ENCODE peak calls at places on chromosomes 4 and X, in five cellular contexts. S, Y, I, A and R are unnamed samples. For H3K4me1, the result is how much of the 10 kb centered on the place peaks cover.

GRCh38 chrX:9785944-9786741 is at the start of gene SHROOM2:
- DNase-seq in S (peak), A (peak), I (peak), Y (no peak), R (no peak)

GRCh38 chrX:119266364-119266995 is 30.4 kb downstream of the PGRMC1 start:
- DNase-seq in S (peak), I (peak), A (no peak), Y (peak), R (peak)

GRCh38 chr4:173990126-173990878 is 293.2 kb downstream of the FBXO8 start:
- DNase-seq in I (no peak), Y (no peak), S (peak), A (no peak), R (no peak)

GRCh38 chrX:95057341-95057740 is 1383.3 kb downstream of the FAM133A start:
- DNase-seq in Y (no peak), I (no peak), S (no peak), A (no peak), R (no peak)

GRCh38 chr4:4614925-4615678 is 73.3 kb upstream of the STX18 start:
- DNase-seq in A (no peak), S (no peak), Y (no peak), I (no peak), R (no peak)

GRCh38 chr4:10082459-10083272 is 33.9 kb downstream of the WDR1 start:
- DNase-seq in I (no peak), Y (peak), S (no peak), A (peak), R (no peak)

GRCh38 chr4:81757706-81758105 is 286.0 kb upstream of the RASGEF1B start:
- DNase-seq in S (peak), A (no peak), I (no peak), Y (no peak), R (no peak)

GRCh38 chrX:110114260-110114776 is 111.4 kb downstream of the TMEM164 start:
- DNase-seq in I (no peak), S (no peak), A (no peak), Y (no peak), R (no peak)

GRCh38 chr4:113540859-113541258 is 220.7 kb downstream of the CAMK2D start:
- DNase-seq in Y (no peak), A (no peak), I (no peak), S (no peak), R (no peak)

GRCh38 chr4:74156521-74156920 is 1.4 kb upstream of the MTHFD2L start:
- DNase-seq in S (no peak), A (no peak), I (no peak), Y (no peak), R (no peak)

GRCh38 chrX:50920132-50920531 is 9.6 kb downstream of the BMP15 start:
- DNase-seq in Y (no peak), S (peak), A (no peak), I (no peak), R (no peak)

GRCh38 chr4:18103876-18104275 is 82.3 kb upstream of the LCORL start:
- DNase-seq in A (no peak), I (no peak), S (no peak), Y (no peak), R (no peak)

GRCh38 chrX:8191022-8191421 is 20.0 kb upstream of the VCX2 start:
- DNase-seq in S (no peak), A (no peak), I (no peak), Y (no peak), R (no peak)

GRCh38 chr4:33067221-33067620 is 2347.1 kb downstream of the PCDH7 start:
- DNase-seq in S (no peak), Y (no peak), I (no peak), A (no peak), R (no peak)

GRCh38 chr4:851701-852430 is 25.9 kb upstream of the CPLX1 start:
- DNase-seq in I (no peak), A (no peak), S (no peak), Y (no peak), R (no peak)

GRCh38 chrX:57528670-57529255 is 63.0 kb upstream of the ZXDB start:
- DNase-seq in Y (no peak), I (no peak), A (no peak), S (peak), R (peak)

GRCh38 chrX:117743469-117744251 is 372.9 kb downstream of the KLHL13 start:
- DNase-seq in S (peak), I (peak), A (no peak), Y (peak), R (no peak)

GRCh38 chrX:110310896-110311295 is 7.0 kb downstream of the AMMECR1 start:
- DNase-seq in S (no peak), A (no peak), I (no peak), Y (peak), R (no peak)

GRCh38 chr4:75457365-75457764 is 56.8 kb downstream of the RCHY1 start:
- DNase-seq in Y (no peak), A (no peak), I (no peak), S (no peak), R (no peak)

GRCh38 chrX:136656596-136656995 is 8.6 kb downstream of the CD40LG start:
- DNase-seq in S (no peak), A (no peak), Y (no peak), I (no peak), R (no peak)

GRCh38 chr4:172411180-172411579 is 598.0 kb downstream of the GALNTL6 start:
- DNase-seq in Y (no peak), A (no peak), S (no peak), I (peak), R (no peak)

GRCh38 chr4:111985386-111985890 is 159.8 kb upstream of the FAM241A start:
- DNase-seq in S (no peak), A (no peak), I (no peak), Y (no peak), R (no peak)

GRCh38 chr4:63222466-63222865 is 1186.8 kb downstream of the TECRL start:
- DNase-seq in Y (no peak), I (no peak), A (no peak), S (no peak), R (no peak)

GRCh38 chr4:37648084-37648817 is 37.9 kb downstream of the RELL1 start:
- DNase-seq in A (peak), S (no peak), I (no peak), Y (peak), R (no peak)

GRCh38 chrX:2414384-2414783 is 86.4 kb downstream of the DHRSX start:
- DNase-seq in S (no peak), I (no peak), Y (no peak), A (no peak), R (no peak)

GRCh38 chr4:165634766-165635165 is 238.3 kb upstream of the TLL1 start:
- DNase-seq in S (no peak), I (no peak), Y (no peak), A (no peak), R (no peak)

DNA sequence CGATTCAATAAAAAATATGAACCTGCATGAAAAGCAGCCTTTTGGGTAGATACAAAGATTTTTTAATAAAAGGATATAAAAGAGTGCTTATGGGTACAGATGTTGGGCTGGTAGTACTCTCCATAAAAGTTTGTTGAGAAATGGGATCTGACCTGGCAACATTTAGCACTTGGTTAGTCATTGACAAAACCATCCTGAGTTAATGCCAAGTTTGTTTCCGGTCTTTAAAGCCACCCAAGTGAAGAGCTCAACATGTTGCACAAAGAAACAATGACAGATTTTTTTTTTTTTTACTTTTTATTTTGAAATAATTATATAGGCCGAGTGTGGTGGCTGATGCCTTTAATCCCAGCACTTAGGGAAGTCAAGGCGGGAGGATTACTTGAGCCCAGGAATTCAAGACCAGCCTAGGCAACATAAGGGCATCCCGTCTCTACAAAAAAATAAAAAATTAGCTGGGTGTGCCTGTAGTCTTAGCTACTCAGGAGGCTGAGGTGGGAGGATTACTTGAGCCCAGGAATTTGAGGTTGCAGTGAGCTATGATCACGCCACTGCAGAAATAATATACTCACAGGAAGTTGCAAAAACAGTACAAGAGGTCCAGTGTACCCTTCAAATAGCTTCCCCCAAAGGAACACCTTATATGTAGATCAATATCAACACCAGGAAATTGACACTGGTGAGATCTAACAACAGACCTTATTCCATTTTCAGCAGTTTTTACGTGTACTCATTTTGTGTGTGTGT is 16.6 kb downstream of the CHST7 start:
- DNase-seq in A (no peak), I (no peak), S (no peak), Y (no peak), R (no peak)
- H3K4me3 ChIP-seq in A (no peak), I (no peak), S (no peak), Y (no peak), R (no peak)

GRCh38 chr4:40196724-40197281 is at the start of gene RHOH:
- DNase-seq in S (peak), I (no peak), Y (peak), A (no peak), R (peak)

GRCh38 chr4:40200881-40201797 is 4.3 kb downstream of the RHOH start:
- DNase-seq in S (no peak), I (peak), A (no peak), Y (no peak), R (no peak)

GRCh38 chr4:40197879-40198689 is 1.3 kb downstream of the RHOH start:
- DNase-seq in A (no peak), S (no peak), Y (no peak), I (no peak), R (peak)

GRCh38 chr4:40199999-40200880 is 3.4 kb downstream of the RHOH start:
- DNase-seq in I (no peak), S (no peak), A (no peak), Y (peak), R (peak)

GRCh38 chr4:40199179-40199670 is 2.4 kb downstream of the RHOH start:
- DNase-seq in Y (peak), S (no peak), A (no peak), I (no peak), R (peak)
- H3K4me1 ChIP-seq in Y (under half), S (under half), A (under half), I (under half), R (under half)

GRCh38 chrX:71191253-71191652 is 31.8 kb upstream of the GJB1 start:
- DNase-seq in A (no peak), I (no peak), S (peak), Y (no peak), R (no peak)

GRCh38 chrX:71199252-71199651 is 23.8 kb upstream of the GJB1 start:
- DNase-seq in A (no peak), I (no peak), S (no peak), Y (no peak), R (no peak)

GRCh38 chrX:71198066-71198465 is 25.0 kb upstream of the GJB1 start:
- DNase-seq in A (no peak), S (no peak), I (no peak), Y (no peak), R (peak)

GRCh38 chrX:71195959-71196727 is 26.9 kb upstream of the GJB1 start:
- DNase-seq in Y (no peak), S (peak), A (no peak), I (no peak), R (no peak)
- H3K4me3 ChIP-seq in Y (peak), S (no peak), A (no peak), I (no peak), R (peak)

DNA sequence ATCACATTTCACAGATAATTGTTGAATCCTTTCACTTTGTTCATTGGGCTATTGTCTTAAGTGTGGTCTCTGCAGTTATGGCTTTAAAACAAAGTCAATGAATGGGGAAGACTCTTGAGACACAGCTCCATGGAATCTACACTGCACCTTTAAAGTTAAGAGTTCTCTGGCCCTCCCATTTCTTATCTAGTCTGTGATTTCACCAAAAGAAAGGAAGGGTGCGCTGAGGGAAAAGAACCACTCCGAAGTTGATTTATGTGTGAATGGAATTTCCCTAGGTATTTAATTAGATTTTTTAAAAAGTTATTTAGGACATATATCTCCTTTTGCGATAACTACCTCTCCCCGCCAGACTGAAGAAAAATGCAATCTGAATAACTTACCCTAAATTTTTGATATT is 2.5 kb downstream of the SEPTIN11 start:
- DNase-seq in S (no peak), Y (no peak), I (no peak), A (no peak), R (no peak)
- H3K4me1 ChIP-seq in S (under half), Y (under half), I (under half), A (under half), R (under half)

GRCh38 chr4:184795214-184795844 is 30.4 kb downstream of the ACSL1 start:
- DNase-seq in Y (no peak), A (no peak), S (no peak), I (no peak), R (no peak)
- H3K4me3 ChIP-seq in Y (no peak), A (no peak), S (no peak), I (no peak), R (no peak)

DNA sequence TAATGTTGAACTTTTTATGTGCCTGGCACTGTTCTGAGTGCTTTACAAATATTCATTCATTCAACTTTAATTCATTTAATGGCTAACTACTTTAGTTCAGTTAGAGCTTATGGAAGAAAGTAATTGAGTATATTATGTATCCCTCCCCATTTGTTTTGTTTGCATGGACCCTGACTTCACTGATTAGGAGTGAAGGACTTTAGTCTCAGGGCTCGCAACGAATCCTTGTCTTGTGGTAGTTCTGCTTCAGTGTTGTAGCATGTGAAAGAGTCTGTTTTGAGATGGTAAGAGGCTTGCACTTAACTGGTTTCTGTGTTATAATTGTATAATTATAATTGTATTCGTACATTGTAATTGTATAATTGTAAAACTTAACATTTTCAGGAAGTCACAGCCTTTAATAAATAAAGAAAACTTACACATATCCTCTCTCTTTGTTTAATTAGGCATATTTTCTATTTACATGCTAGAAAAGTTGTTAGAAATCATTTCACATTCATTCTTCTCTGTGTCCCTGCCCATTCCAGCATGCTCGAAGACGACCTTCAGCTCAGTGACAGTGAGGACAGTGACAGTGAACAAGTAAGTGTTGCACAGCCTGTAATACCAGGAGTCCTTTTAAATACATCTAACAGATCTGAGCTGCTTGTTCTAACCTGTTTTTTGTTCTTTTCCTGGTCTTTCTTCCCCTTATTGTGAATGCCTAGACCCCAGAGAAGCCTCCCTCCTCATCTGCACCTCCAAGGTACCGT is 115.1 kb downstream of the KLHL8 start:
- DNase-seq in S (no peak), I (no peak), A (no peak), Y (no peak), R (no peak)
- H3K4me1 ChIP-seq in S (under half), I (under half), A (under half), Y (under half), R (under half)

GRCh38 chr4:122583906-122584305 is 37.0 kb downstream of the IL21 start:
- DNase-seq in A (peak), I (no peak), S (no peak), Y (no peak), R (no peak)
- H3K4me3 ChIP-seq in A (no peak), I (no peak), S (no peak), Y (no peak), R (no peak)

GRCh38 chrX:134375691-134376090 is 84.3 kb upstream of the HPRT1 start:
- DNase-seq in I (no peak), S (no peak), Y (no peak), A (no peak), R (no peak)

GRCh38 chrX:134374910-134375309 is 85.1 kb upstream of the HPRT1 start:
- DNase-seq in A (no peak), S (no peak), Y (no peak), I (no peak), R (peak)

GRCh38 chrX:134374294-134374693 is 85.7 kb upstream of the HPRT1 start:
- DNase-seq in A (no peak), I (no peak), S (no peak), Y (no peak), R (peak)

GRCh38 chrX:134371133-134371532 is 88.8 kb upstream of the HPRT1 start:
- DNase-seq in Y (no peak), S (no peak), I (peak), A (no peak), R (no peak)

GRCh38 chrX:134373736-134374135 is 86.2 kb upstream of the HPRT1 start:
- DNase-seq in I (no peak), A (no peak), Y (no peak), S (peak), R (no peak)
- H3K4me1 ChIP-seq in I (under half), A (under half), Y (under half), S (under half), R (under half)

GRCh38 chrX:73214366-73215094 is at the start of gene NAP1L2:
- DNase-seq in I (no peak), S (peak), Y (peak), A (peak), R (peak)
- H3K4me3 ChIP-seq in I (peak), S (peak), Y (peak), A (peak), R (peak)